ENCODE peak calls at places on chromosomes 3 and 15, in four cellular contexts. Q is endothelial cell, H is LoVo, L is fibroblast of pulmonary artery. M is an unnamed sample.

GRCh38 chr3:69823710-69824109 is 84.4 kb downstream of the MITF start:
- DNase-seq in H (no peak), L (no peak), Q (no peak), M (no peak)

GRCh38 chr3:141529256-141530132 is 42.7 kb downstream of the RASA2 start:
- DNase-seq in H (no peak), Q (no peak), L (no peak), M (no peak)

GRCh38 chr3:15927969-15928368 is 130.2 kb upstream of the ANKRD28 start:
- DNase-seq in Q (no peak), H (no peak), L (no peak), M (no peak)

GRCh38 chr3:150828997-150829396 is 66.0 kb upstream of the SIAH2 start:
- DNase-seq in H (no peak), Q (no peak), L (no peak), M (no peak)

GRCh38 chr3:177589041-177589650 is 391.9 kb upstream of the TBL1XR1 start:
- DNase-seq in Q (no peak), L (no peak), H (no peak), M (no peak)

GRCh38 chr3:19489936-19490335 is 341.6 kb downstream of the KCNH8 start:
- DNase-seq in H (no peak), Q (no peak), L (no peak), M (no peak)

GRCh38 chr3:79844176-79844575 is 76.4 kb upstream of the ROBO1 start:
- DNase-seq in H (no peak), Q (no peak), L (no peak), M (no peak)

GRCh38 chr3:171383206-171384018 is 76.8 kb downstream of the TNIK start:
- DNase-seq in Q (no peak), H (no peak), L (peak; percentile 79), M (no peak)

GRCh38 chr3:196163212-196163611 is 48.0 kb downstream of the ZDHHC19 start:
- DNase-seq in Q (no peak), L (no peak), H (no peak), M (no peak)

GRCh38 chr3:16480861-16481569 is 32.5 kb downstream of the RFTN1 start:
- DNase-seq in Q (no peak), L (peak; percentile 69), H (no peak), M (no peak)

GRCh38 chr3:78165876-78166275 is 1126.0 kb downstream of the ROBO2 start:
- DNase-seq in L (peak; percentile 17), Q (no peak), H (no peak), M (no peak)

GRCh38 chr3:107958151-107958550 is 132.7 kb downstream of the CD47 start:
- DNase-seq in Q (no peak), H (no peak), L (peak; percentile 65), M (no peak)

GRCh38 chr15:65906396-65906795 is 37.1 kb downstream of the RAB11A start:
- DNase-seq in Q (no peak), H (peak; percentile 19), L (no peak), M (no peak)

GRCh38 chr3:194058189-194058571 is 77.8 kb upstream of the HES1 start:
- DNase-seq in Q (peak; percentile 48), L (peak; percentile 40), H (no peak), M (no peak)

GRCh38 chr3:114451561-114452018 is 157.8 kb downstream of the TIGIT start:
- DNase-seq in Q (no peak), L (peak; percentile 39), H (no peak), M (no peak)

GRCh38 chr3:128100126-128100525 is 23.5 kb downstream of the RUVBL1 start:
- DNase-seq in Q (no peak), L (no peak), H (no peak), M (no peak)

GRCh38 chr15:50415752-50416404 is 8.3 kb upstream of the USP8 start:
- DNase-seq in L (peak; percentile 22), Q (no peak), H (no peak), M (peak; percentile 23)

GRCh38 chr3:171343688-171344087 is 116.5 kb downstream of the TNIK start:
- DNase-seq in L (no peak), Q (no peak), H (no peak), M (no peak)

GRCh38 chr3:183151086-183151485 is 11.4 kb downstream of the LAMP3 start:
- DNase-seq in L (no peak), Q (no peak), H (no peak), M (no peak)

GRCh38 chr3:100782906-100783305 is 73.6 kb downstream of the TFG start:
- DNase-seq in H (no peak), L (no peak), Q (no peak), M (no peak)

GRCh38 chr3:139934557-139935070 is 371 bp upstream of the CLSTN2 start:
- DNase-seq in H (no peak), Q (peak; percentile 73), L (no peak), M (no peak)

GRCh38 chr3:11434017-11434526 is 161.9 kb downstream of the ATG7 start:
- DNase-seq in L (peak; percentile 91), Q (no peak), H (no peak), M (no peak)

GRCh38 chr3:5678844-5679243 is 491.3 kb downstream of the EDEM1 start:
- DNase-seq in H (no peak), Q (no peak), L (no peak), M (no peak)

M was measured in HCT116.